ENCODE peak calls at places on chromosome 7, in eight cellular contexts. One of them, this sample, is unnamed.

GRCh38 chr7:114723308-114723707 is 198.6 kb upstream of the MDFIC start:
- DNase-seq in ACHN: no peak
- DNase-seq in fibroblast of mammary gland: no peak
- DNase-seq in stimulated activated CD4-positive, alpha-beta T cell treated with anti-CD3 and anti-CD28 coated beads, TNF-alpha, amount 100 ng/mL, for 4 hours: no peak
- DNase-seq in WERI-Rb-1: no peak
- DNase-seq in HTR-8/SVneo: no peak
- DNase-seq in NCI-H2081: no peak
- DNase-seq in BE2C: no peak
- DNase-seq in this sample: no peak

GRCh38 chr7:157551325-157552070 is 214.7 kb downstream of the DNAJB6 start:
- DNase-seq in ACHN: no peak
- DNase-seq in fibroblast of mammary gland: no peak
- DNase-seq in stimulated activated CD4-positive, alpha-beta T cell treated with anti-CD3 and anti-CD28 coated beads, TNF-alpha, amount 100 ng/mL, for 4 hours: no peak
- DNase-seq in WERI-Rb-1: no peak
- DNase-seq in HTR-8/SVneo: no peak
- DNase-seq in NCI-H2081: no peak
- DNase-seq in BE2C: no peak
- DNase-seq in this sample: no peak

GRCh38 chr7:129783097-129783919 is 169.5 kb downstream of the UBE2H start:
- DNase-seq in ACHN: no peak
- DNase-seq in fibroblast of mammary gland: no peak
- DNase-seq in stimulated activated CD4-positive, alpha-beta T cell treated with anti-CD3 and anti-CD28 coated beads, TNF-alpha, amount 100 ng/mL, for 4 hours: no peak
- DNase-seq in WERI-Rb-1: no peak
- DNase-seq in HTR-8/SVneo: no peak
- DNase-seq in NCI-H2081: no peak
- DNase-seq in BE2C: no peak
- DNase-seq in this sample: peak

GRCh38 chr7:143380264-143380645 is 890 bp upstream of the ZYX start:
- DNase-seq in ACHN: peak
- DNase-seq in fibroblast of mammary gland: peak
- DNase-seq in stimulated activated CD4-positive, alpha-beta T cell treated with anti-CD3 and anti-CD28 coated beads, TNF-alpha, amount 100 ng/mL, for 4 hours: peak
- DNase-seq in WERI-Rb-1: peak
- DNase-seq in HTR-8/SVneo: peak
- DNase-seq in NCI-H2081: peak
- DNase-seq in BE2C: peak
- DNase-seq in this sample: peak

GRCh38 chr7:780056-780455 is 52.2 kb upstream of the SUN1 start:
- DNase-seq in ACHN: no peak
- DNase-seq in fibroblast of mammary gland: no peak
- DNase-seq in stimulated activated CD4-positive, alpha-beta T cell treated with anti-CD3 and anti-CD28 coated beads, TNF-alpha, amount 100 ng/mL, for 4 hours: no peak
- DNase-seq in WERI-Rb-1: no peak
- DNase-seq in HTR-8/SVneo: no peak
- DNase-seq in NCI-H2081: no peak
- DNase-seq in BE2C: no peak
- DNase-seq in this sample: no peak

GRCh38 chr7:2076649-2077064 is 156.1 kb downstream of the MAD1L1 start:
- DNase-seq in ACHN: no peak
- DNase-seq in fibroblast of mammary gland: no peak
- DNase-seq in stimulated activated CD4-positive, alpha-beta T cell treated with anti-CD3 and anti-CD28 coated beads, TNF-alpha, amount 100 ng/mL, for 4 hours: no peak
- DNase-seq in WERI-Rb-1: no peak
- DNase-seq in HTR-8/SVneo: no peak
- DNase-seq in NCI-H2081: no peak
- DNase-seq in BE2C: no peak
- DNase-seq in this sample: no peak

GRCh38 chr7:130361681-130362080 is 17.1 kb downstream of the CPA5 start:
- DNase-seq in ACHN: no peak
- DNase-seq in fibroblast of mammary gland: no peak
- DNase-seq in stimulated activated CD4-positive, alpha-beta T cell treated with anti-CD3 and anti-CD28 coated beads, TNF-alpha, amount 100 ng/mL, for 4 hours: no peak
- DNase-seq in WERI-Rb-1: no peak
- DNase-seq in HTR-8/SVneo: no peak
- DNase-seq in NCI-H2081: no peak
- DNase-seq in BE2C: no peak
- DNase-seq in this sample: no peak

GRCh38 chr7:69358163-69358821 is 240.0 kb upstream of the AUTS2 start:
- DNase-seq in ACHN: no peak
- DNase-seq in fibroblast of mammary gland: peak
- DNase-seq in stimulated activated CD4-positive, alpha-beta T cell treated with anti-CD3 and anti-CD28 coated beads, TNF-alpha, amount 100 ng/mL, for 4 hours: no peak
- DNase-seq in WERI-Rb-1: no peak
- DNase-seq in HTR-8/SVneo: no peak
- DNase-seq in NCI-H2081: no peak
- DNase-seq in BE2C: peak
- DNase-seq in this sample: no peak

GRCh38 chr7:37462120-37462519 is 13.5 kb upstream of the ELMO1 start:
- DNase-seq in ACHN: no peak
- DNase-seq in fibroblast of mammary gland: no peak
- DNase-seq in stimulated activated CD4-positive, alpha-beta T cell treated with anti-CD3 and anti-CD28 coated beads, TNF-alpha, amount 100 ng/mL, for 4 hours: no peak
- DNase-seq in WERI-Rb-1: no peak
- DNase-seq in HTR-8/SVneo: no peak
- DNase-seq in NCI-H2081: no peak
- DNase-seq in BE2C: no peak
- DNase-seq in this sample: no peak

GRCh38 chr7:100641463-100641859 is at the start of gene TFR2:
- DNase-seq in ACHN: no peak
- DNase-seq in fibroblast of mammary gland: no peak
- DNase-seq in stimulated activated CD4-positive, alpha-beta T cell treated with anti-CD3 and anti-CD28 coated beads, TNF-alpha, amount 100 ng/mL, for 4 hours: no peak
- DNase-seq in WERI-Rb-1: no peak
- DNase-seq in HTR-8/SVneo: no peak
- DNase-seq in NCI-H2081: no peak
- DNase-seq in BE2C: no peak
- DNase-seq in this sample: no peak

GRCh38 chr7:2015251-2015871 is 217.4 kb downstream of the MAD1L1 start:
- DNase-seq in ACHN: no peak
- DNase-seq in fibroblast of mammary gland: no peak
- DNase-seq in stimulated activated CD4-positive, alpha-beta T cell treated with anti-CD3 and anti-CD28 coated beads, TNF-alpha, amount 100 ng/mL, for 4 hours: no peak
- DNase-seq in WERI-Rb-1: no peak
- DNase-seq in HTR-8/SVneo: no peak
- DNase-seq in NCI-H2081: no peak
- DNase-seq in BE2C: peak
- DNase-seq in this sample: peak

GRCh38 chr7:155484483-155485399 is 26.8 kb downstream of the EN2 start:
- DNase-seq in ACHN: no peak
- DNase-seq in fibroblast of mammary gland: no peak
- DNase-seq in stimulated activated CD4-positive, alpha-beta T cell treated with anti-CD3 and anti-CD28 coated beads, TNF-alpha, amount 100 ng/mL, for 4 hours: no peak
- DNase-seq in WERI-Rb-1: no peak
- DNase-seq in HTR-8/SVneo: no peak
- DNase-seq in NCI-H2081: no peak
- DNase-seq in BE2C: no peak
- DNase-seq in this sample: no peak